ENCODE peak calls at places on chromosome 1, in nine cellular contexts. A is cardiac muscle cell; L is pancreas; U is CD8-positive, alpha-beta memory T cell; V is Panc1; Y is heart right ventricle; C is fibroblast of lung; M is naive thymus-derived CD4-positive, alpha-beta T cell; T is NT2/D1. E is an unnamed sample.

GRCh38 chr1:20626524-20626923 is 6.7 kb upstream of the PINK1 start:
- DNase-seq in L (no peak), C (no peak), T (no peak), U (no peak), A (no peak), Y (no peak), M (no peak), V (no peak), E (no peak)

GRCh38 chr1:157520386-157520935 is 31.9 kb downstream of the FCRL5 start:
- DNase-seq in L (no peak), V (no peak), Y (no peak), A (no peak), U (no peak), C (no peak), M (no peak), T (no peak), E (no peak)

GRCh38 chr1:6624712-6625578 is at the start of gene THAP3:
- DNase-seq in A (peak; percentile 95), Y (peak; percentile 92), T (peak; percentile 59), V (peak; percentile 78), L (peak; percentile 89), C (peak; percentile 93), U (peak; percentile 85), M (peak; percentile 89), E (peak; percentile 90)

GRCh38 chr1:13781907-13782633 is 82.1 kb downstream of the PRDM2 start:
- DNase-seq in V (no peak), U (no peak), Y (no peak), L (no peak), A (peak; percentile 71), T (no peak), M (no peak), C (peak; percentile 83), E (peak; percentile 38)

GRCh38 chr1:12409676-12410075 is 179.8 kb downstream of the VPS13D start:
- DNase-seq in L (no peak), U (no peak), M (no peak), T (no peak), V (no peak), A (peak; percentile 56), Y (no peak), C (no peak), E (peak; percentile 53)

GRCh38 chr1:14303011-14303410 is 295.5 kb upstream of the KAZN start:
- DNase-seq in A (no peak), V (no peak), T (no peak), Y (no peak), L (no peak), M (no peak), C (no peak), U (no peak), E (no peak)

GRCh38 chr1:91693542-91693941 is 192.4 kb downstream of the TGFBR3 start:
- DNase-seq in C (peak; percentile 81), T (no peak), L (peak; percentile 78), U (no peak), A (peak; percentile 52), V (no peak), M (no peak), Y (peak; percentile 51), E (no peak)

GRCh38 chr1:15962176-15962575 is 13.7 kb downstream of the ZBTB17 start:
- DNase-seq in L (no peak), V (no peak), T (no peak), C (no peak), M (no peak), A (no peak), Y (no peak), U (no peak), E (no peak)

GRCh38 chr1:221449801-221450470 is 292.0 kb downstream of the DUSP10 start:
- DNase-seq in L (no peak), V (no peak), C (no peak), T (no peak), M (no peak), A (peak; percentile 33), U (no peak), Y (no peak), E (no peak)

DNA sequence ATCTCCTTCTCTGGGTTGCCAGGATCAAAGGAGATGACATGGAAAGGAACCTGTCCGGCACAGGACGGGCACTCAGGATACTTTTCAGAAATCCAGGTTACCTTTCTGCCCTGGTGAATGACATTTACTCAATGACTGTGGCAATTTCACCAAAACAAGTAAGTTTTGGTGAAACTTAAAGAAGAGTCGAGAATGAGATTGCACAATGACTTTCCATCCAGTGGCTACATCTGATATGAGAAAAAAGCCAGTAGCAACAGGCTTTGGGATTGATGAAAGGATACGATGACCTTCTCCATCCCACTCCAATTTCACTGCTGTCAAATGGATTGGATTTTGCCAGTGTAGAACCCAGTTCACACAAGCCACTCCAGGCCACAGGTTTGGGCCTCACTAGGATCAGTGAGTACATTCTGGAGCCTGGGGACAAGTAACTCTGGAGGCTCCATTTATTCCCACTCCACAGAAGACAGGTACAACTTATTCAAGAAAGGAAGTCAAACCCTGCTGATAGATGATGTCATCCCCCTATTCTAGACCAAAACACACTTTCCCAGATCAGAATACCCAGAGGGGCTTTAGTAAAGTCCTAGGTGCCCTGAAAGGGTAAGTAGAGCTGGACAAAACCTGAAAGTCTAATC is 63.3 kb downstream of the PLPP3 start:
- DNase-seq in T (no peak), Y (no peak), V (no peak), A (no peak), U (no peak), L (no peak), C (no peak), M (no peak), E (no peak)
- H3K36me3 ChIP-seq in T (peaks cover 75% of the 10 kb centered on the region), Y (no peaks in the 10 kb centered on the region), V (no peaks in the 10 kb centered on the region), A (peaks cover 6% of the 10 kb centered on the region), U (no peaks in the 10 kb centered on the region), L (peaks cover 7% of the 10 kb centered on the region), C (peaks cover 29% of the 10 kb centered on the region), M (no peaks in the 10 kb centered on the region), E (no peaks in the 10 kb centered on the region)

GRCh38 chr1:229466887-229467286 is 33.0 kb upstream of the ACTA1 start:
- DNase-seq in Y (no peak), M (no peak), T (no peak), L (no peak), A (no peak), C (no peak), U (no peak), V (no peak), E (no peak)
- H3K36me3 ChIP-seq in Y (no peaks in the 10 kb centered on the region), M (peaks cover 19% of the 10 kb centered on the region), T (peaks cover 92% of the 10 kb centered on the region), L (peaks cover 29% of the 10 kb centered on the region), A (peaks cover 73% of the 10 kb centered on the region), C (peaks cover 6% of the 10 kb centered on the region), U (peaks cover 57% of the 10 kb centered on the region), V (peaks cover 8% of the 10 kb centered on the region), E (peaks cover 72% of the 10 kb centered on the region)

DNA sequence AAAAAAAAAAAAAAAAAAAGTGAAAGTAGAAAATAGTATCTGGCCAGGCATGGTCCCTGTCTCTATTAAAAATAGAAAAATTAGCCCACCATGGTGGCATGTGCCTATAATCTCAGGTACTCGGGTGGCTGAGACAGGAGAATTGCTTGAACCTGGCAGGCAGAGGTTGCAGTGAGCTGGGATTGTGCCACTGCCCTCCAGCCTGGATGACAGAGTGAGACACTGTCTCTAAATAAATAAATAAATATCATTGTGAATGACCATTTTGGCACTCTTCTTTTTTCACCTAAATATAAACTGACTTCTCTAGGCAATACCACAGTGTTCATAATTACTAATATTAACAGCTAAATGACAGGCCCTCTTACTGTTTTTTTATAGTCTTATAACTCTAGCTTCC is 14.5 kb downstream of the ELOA start:
- DNase-seq in L (no peak), U (no peak), T (no peak), A (no peak), V (no peak), C (no peak), M (no peak), Y (no peak), E (no peak)
- H3K36me3 ChIP-seq in L (peaks cover 65% of the 10 kb centered on the region), U (peaks cover 64% of the 10 kb centered on the region), T (peaks cover 87% of the 10 kb centered on the region), A (peaks cover 71% of the 10 kb centered on the region), V (peaks cover 36% of the 10 kb centered on the region), C (peaks cover 35% of the 10 kb centered on the region), M (peaks cover 58% of the 10 kb centered on the region), Y (peaks cover 17% of the 10 kb centered on the region), E (peaks cover 95% of the 10 kb centered on the region)

GRCh38 chr1:154256666-154257065 is 15.8 kb upstream of the HAX1 start:
- DNase-seq in C (no peak), A (no peak), V (no peak), L (no peak), U (no peak), T (no peak), M (no peak), Y (no peak), E (no peak)
- H3K36me3 ChIP-seq in C (peaks cover 44% of the 10 kb centered on the region), A (peaks cover 89% of the 10 kb centered on the region), V (peaks cover 77% of the 10 kb centered on the region), L (peaks cover 72% of the 10 kb centered on the region), U (peaks cover 81% of the 10 kb centered on the region), T (peaks cover 95% of the 10 kb centered on the region), M (peaks cover 76% of the 10 kb centered on the region), Y (peaks cover 29% of the 10 kb centered on the region), E (peaks cover 82% of the 10 kb centered on the region)

GRCh38 chr1:204451352-204452124 is 39.9 kb upstream of the PPP1R15B start:
- DNase-seq in M (no peak), L (no peak), C (no peak), V (no peak), U (no peak), Y (no peak), T (no peak), A (no peak), E (no peak)

GRCh38 chr1:204448321-204448964 is 36.8 kb upstream of the PPP1R15B start:
- DNase-seq in A (no peak), C (no peak), U (no peak), L (no peak), V (no peak), Y (no peak), T (no peak), M (no peak), E (peak; percentile 58)

GRCh38 chr1:204448991-204449390 is 37.4 kb upstream of the PPP1R15B start:
- DNase-seq in T (no peak), L (no peak), C (no peak), V (no peak), U (no peak), A (no peak), Y (no peak), M (no peak), E (no peak)

GRCh38 chr1:204449631-204450280 is 38.1 kb upstream of the PPP1R15B start:
- DNase-seq in L (no peak), A (no peak), Y (no peak), M (no peak), V (no peak), T (no peak), U (no peak), C (no peak), E (no peak)

DNA sequence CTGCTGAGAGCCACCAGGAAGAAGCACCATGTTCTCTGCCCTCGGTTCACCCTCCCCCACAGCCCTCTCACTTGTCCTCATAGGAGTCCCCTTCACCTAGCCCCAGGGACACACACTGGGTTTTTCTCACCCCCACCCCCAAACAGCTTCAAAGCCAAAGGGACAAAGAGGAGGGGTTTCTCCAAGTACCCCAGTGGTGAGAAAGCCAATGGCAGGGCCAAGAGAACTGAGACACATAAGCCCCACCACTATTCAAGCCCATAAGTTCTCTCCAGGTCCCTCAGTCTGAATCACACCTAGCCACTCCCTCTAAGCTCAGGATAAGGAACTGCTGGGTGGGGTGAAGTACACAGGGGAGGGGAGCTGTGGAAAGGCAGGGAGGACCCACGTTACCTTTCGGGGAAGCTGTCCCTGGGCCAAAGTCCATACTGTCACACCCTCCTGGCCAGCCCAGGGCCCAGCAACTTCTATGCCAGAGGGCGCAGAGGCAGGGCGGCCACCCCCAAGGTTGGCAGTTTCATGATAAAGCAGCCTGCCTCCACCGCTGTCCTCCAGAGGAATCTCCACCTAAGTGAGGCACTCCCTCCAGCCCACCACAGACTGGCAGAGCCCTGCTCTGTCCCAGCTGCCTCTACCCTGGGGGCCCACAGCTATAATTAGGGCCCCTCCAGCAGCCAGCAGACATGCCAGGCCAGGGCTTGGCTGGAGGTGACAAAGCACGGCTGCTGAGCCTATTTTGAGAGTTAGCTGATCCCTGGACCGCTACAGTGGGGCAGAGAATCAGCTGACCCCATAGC is 39.0 kb upstream of the PPP1R15B start:
- DNase-seq in M (no peak), Y (peak; percentile 55), L (peak; percentile 38), C (no peak), V (no peak), A (no peak), T (no peak), U (no peak), E (no peak)
- H3K36me3 ChIP-seq in M (no peaks in the 10 kb centered on the region), Y (no peaks in the 10 kb centered on the region), L (peaks cover 5% of the 10 kb centered on the region), C (no peaks in the 10 kb centered on the region), V (no peaks in the 10 kb centered on the region), A (peaks cover 23% of the 10 kb centered on the region), T (peaks cover 33% of the 10 kb centered on the region), U (no peaks in the 10 kb centered on the region), E (no peaks in the 10 kb centered on the region)